ENCODE peak calls at places on chromosomes 13 and 19, in seven cellular contexts. B is stomach, A is HCT116, Z is aorta, D is esophagus squamous epithelium, E is mucosa of descending colon, K is spleen. C is an unnamed sample. For H3K4me1, the result is how much of the 10 kb centered on the place peaks cover.

GRCh38 chr13:62360609-62361008 is 945.0 kb upstream of the PCDH20 start:
- DNase-seq in Z (no peak), K (no peak), B (no peak), D (no peak), E (no peak), A (no peak), C (no peak)

GRCh38 chr13:89205856-89206255 is 1534.7 kb downstream of the SLITRK5 start:
- DNase-seq in D (no peak), A (no peak), Z (no peak), K (no peak), E (no peak), B (no peak), C (no peak)

GRCh38 chr19:49949735-49950589 is 11.0 kb downstream of the SIGLEC11 start:
- DNase-seq in D (no peak), B (no peak), E (peak), K (peak), Z (peak), A (no peak), C (no peak)

GRCh38 chr19:34332027-34332786 is 32.8 kb upstream of the GPI start:
- DNase-seq in B (no peak), Z (no peak), A (no peak), K (no peak), D (no peak), E (no peak), C (no peak)

GRCh38 chr13:79736356-79736755 is 255.4 kb downstream of the NDFIP2 start:
- DNase-seq in K (no peak), Z (no peak), A (no peak), D (no peak), B (no peak), E (no peak), C (no peak)

GRCh38 chr19:6481541-6482342 is at the start of gene DENND1C:
- DNase-seq in K (peak), D (peak), E (peak), B (peak), Z (peak), A (no peak), C (no peak)

GRCh38 chr19:7293795-7294570 is at the start of gene INSR:
- DNase-seq in K (peak), Z (peak), B (peak), A (peak), D (peak), E (peak), C (peak)

GRCh38 chr13:54241719-54242118 is 1213.1 kb downstream of the OLFM4 start:
- DNase-seq in E (no peak), K (no peak), A (no peak), Z (no peak), D (no peak), B (no peak), C (no peak)

GRCh38 chr19:47241919-47242644 is 11.1 kb upstream of the BBC3 start:
- DNase-seq in D (no peak), Z (no peak), A (no peak), B (no peak), K (no peak), E (no peak), C (no peak)

GRCh38 chr13:38905861-38906260 is 84.8 kb downstream of the STOML3 start:
- DNase-seq in B (no peak), K (no peak), D (no peak), Z (no peak), A (no peak), E (no peak), C (peak)

GRCh38 chr13:35393886-35394285 is 82.6 kb downstream of the MAB21L1 start:
- DNase-seq in B (no peak), E (no peak), A (no peak), K (no peak), Z (no peak), D (no peak), C (no peak)

GRCh38 chr13:102277286-102277685 is 124.6 kb downstream of the FGF14 start:
- DNase-seq in K (no peak), D (no peak), B (no peak), E (no peak), Z (peak), A (no peak), C (no peak)

GRCh38 chr13:47220453-47221150 is 323.7 kb upstream of the HTR2A start:
- DNase-seq in K (no peak), B (no peak), D (no peak), A (no peak), E (no peak), Z (no peak), C (no peak)

GRCh38 chr19:44955500-44956439 is 590 bp downstream of the CLPTM1 start:
- DNase-seq in Z (no peak), A (no peak), K (no peak), B (no peak), E (no peak), D (no peak), C (no peak)

GRCh38 chr19:1472227-1473055 is 6.6 kb downstream of the C19orf25 start:
- DNase-seq in K (no peak), D (no peak), B (no peak), E (no peak), A (no peak), Z (no peak), C (no peak)

GRCh38 chr19:29896790-29897189 is 45.2 kb upstream of the URI1 start:
- DNase-seq in E (no peak), B (no peak), A (no peak), Z (no peak), K (no peak), D (no peak), C (no peak)

GRCh38 chr19:50896591-50897190 is 14.5 kb downstream of the KLK4 start:
- DNase-seq in Z (no peak), B (no peak), E (no peak), K (peak), D (no peak), A (peak), C (peak)

GRCh38 chr19:741506-742131 is 9.3 kb upstream of the MISP start:
- DNase-seq in Z (no peak), A (no peak), D (no peak), B (no peak), E (no peak), K (no peak), C (no peak)

GRCh38 chr13:108448891-108449290 is 179.4 kb downstream of the TNFSF13B start:
- DNase-seq in E (no peak), A (no peak), Z (no peak), D (no peak), B (no peak), K (no peak), C (no peak)

GRCh38 chr13:110158201-110158600 is 148.8 kb downstream of the COL4A1 start:
- DNase-seq in B (no peak), Z (no peak), D (no peak), E (no peak), A (no peak), K (no peak), C (no peak)

GRCh38 chr19:22735911-22736645 is 47.9 kb downstream of the ZNF99 start:
- DNase-seq in D (no peak), E (no peak), K (no peak), A (no peak), B (no peak), Z (no peak), C (no peak)

GRCh38 chr13:46184277-46184699 is 2.3 kb upstream of the LCP1 start:
- DNase-seq in E (peak), A (peak), D (no peak), K (peak), B (peak), Z (peak), C (no peak)

GRCh38 chr19:48665786-48666185 is 7.0 kb downstream of the NTN5 start:
- DNase-seq in B (no peak), E (no peak), D (no peak), Z (no peak), A (no peak), K (no peak), C (no peak)

GRCh38 chr13:35140321-35140720 is 198.3 kb downstream of the NBEA start:
- DNase-seq in E (no peak), Z (no peak), A (no peak), K (no peak), B (no peak), D (no peak), C (no peak)

GRCh38 chr13:45301263-45301662 is 39.7 kb downstream of the TPT1 start:
- DNase-seq in B (no peak), E (no peak), Z (no peak), D (no peak), K (no peak), A (no peak), C (no peak)

GRCh38 chr19:54473983-54474382 is 887 bp upstream of the CDC42EP5 start:
- DNase-seq in E (peak), B (no peak), A (no peak), Z (no peak), K (peak), D (no peak), C (no peak)

GRCh38 chr13:113564331-113565023 is 20.1 kb upstream of the TFDP1 start:
- DNase-seq in K (peak), Z (no peak), D (no peak), B (peak), A (no peak), E (no peak), C (no peak)

GRCh38 chr19:6095760-6096159 is 14.5 kb downstream of the RFX2 start:
- DNase-seq in K (no peak), E (no peak), Z (no peak), B (no peak), D (no peak), A (no peak), C (no peak)

GRCh38 chr13:21957833-21958232 is 287.0 kb downstream of the FGF9 start:
- DNase-seq in D (no peak), K (no peak), Z (no peak), A (no peak), E (no peak), B (no peak), C (no peak)

GRCh38 chr13:73521970-73522549 is 463.3 kb downstream of the KLF5 start:
- DNase-seq in D (no peak), B (no peak), K (no peak), Z (no peak), A (no peak), E (no peak), C (no peak)

GRCh38 chr13:37168151-37168550 is 62.7 kb upstream of the CSNK1A1L start:
- DNase-seq in E (no peak), B (no peak), Z (no peak), A (no peak), D (no peak), K (no peak), C (no peak)

GRCh38 chr19:35023428-35023827 is 6.8 kb upstream of the SCN1B start:
- DNase-seq in D (no peak), Z (no peak), B (no peak), K (no peak), E (no peak), A (no peak), C (no peak)

GRCh38 chr13:42239644-42240043 is 32.3 kb upstream of the AKAP11 start:
- DNase-seq in E (no peak), B (no peak), A (no peak), D (no peak), Z (no peak), K (no peak), C (no peak)

GRCh38 chr13:31706105-31706504 is 33.2 kb upstream of the RXFP2 start:
- DNase-seq in E (no peak), K (no peak), A (no peak), Z (no peak), B (peak), D (no peak), C (no peak)
- H3K4me3 ChIP-seq in E (no peak), K (no peak), A (no peak), Z (no peak), B (no peak), D (no peak), C (no peak)

GRCh38 chr13:97337985-97338384 is 96.0 kb upstream of the RAP2A start:
- DNase-seq in K (no peak), B (no peak), D (no peak), E (no peak), A (no peak), Z (no peak), C (no peak)
- H3K4me1 ChIP-seq in K (under half), B (half or more), D (half or more), E (under half), A (under half), Z (under half), C (under half)

GRCh38 chr19:39968789-39969188 is 2.2 kb upstream of the PSMC4 start:
- DNase-seq in E (peak), A (no peak), K (no peak), D (no peak), B (peak), Z (no peak), C (no peak)

GRCh38 chr19:39970674-39971379 is at the start of gene PSMC4:
- DNase-seq in B (peak), E (peak), A (peak), Z (peak), D (peak), K (peak), C (peak)

GRCh38 chr19:39970424-39970673 is 616 bp upstream of the PSMC4 start:
- DNase-seq in D (no peak), A (no peak), E (no peak), B (no peak), Z (no peak), K (no peak), C (no peak)

GRCh38 chr19:39969681-39970423 is 1.1 kb upstream of the PSMC4 start:
- DNase-seq in K (peak), E (no peak), B (peak), A (no peak), D (no peak), Z (no peak), C (no peak)

DNA sequence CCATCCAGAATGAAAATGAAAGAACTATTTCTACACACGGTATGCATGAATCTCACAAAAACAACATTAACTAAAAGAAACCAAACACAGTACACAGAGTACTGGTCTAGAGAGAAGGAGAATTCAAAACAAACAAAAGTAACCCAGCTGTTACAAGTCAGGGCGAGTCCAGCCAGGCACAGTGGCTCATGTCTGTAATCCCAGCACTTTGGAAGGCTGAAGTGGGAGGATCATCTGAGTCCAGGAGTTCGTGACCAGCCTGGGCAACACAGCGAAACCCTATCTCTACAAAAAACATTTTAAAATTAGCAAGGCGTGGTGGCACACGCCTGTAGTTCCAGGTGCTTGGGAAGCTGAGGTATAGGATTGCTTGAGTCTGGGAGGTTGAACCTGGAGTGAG is 1.7 kb upstream of the PSMC4 start:
- DNase-seq in E (no peak), A (no peak), K (no peak), Z (no peak), D (no peak), B (peak), C (no peak)
- H3K4me3 ChIP-seq in E (no peak), A (peak), K (no peak), Z (no peak), D (peak), B (no peak), C (no peak)

DNA sequence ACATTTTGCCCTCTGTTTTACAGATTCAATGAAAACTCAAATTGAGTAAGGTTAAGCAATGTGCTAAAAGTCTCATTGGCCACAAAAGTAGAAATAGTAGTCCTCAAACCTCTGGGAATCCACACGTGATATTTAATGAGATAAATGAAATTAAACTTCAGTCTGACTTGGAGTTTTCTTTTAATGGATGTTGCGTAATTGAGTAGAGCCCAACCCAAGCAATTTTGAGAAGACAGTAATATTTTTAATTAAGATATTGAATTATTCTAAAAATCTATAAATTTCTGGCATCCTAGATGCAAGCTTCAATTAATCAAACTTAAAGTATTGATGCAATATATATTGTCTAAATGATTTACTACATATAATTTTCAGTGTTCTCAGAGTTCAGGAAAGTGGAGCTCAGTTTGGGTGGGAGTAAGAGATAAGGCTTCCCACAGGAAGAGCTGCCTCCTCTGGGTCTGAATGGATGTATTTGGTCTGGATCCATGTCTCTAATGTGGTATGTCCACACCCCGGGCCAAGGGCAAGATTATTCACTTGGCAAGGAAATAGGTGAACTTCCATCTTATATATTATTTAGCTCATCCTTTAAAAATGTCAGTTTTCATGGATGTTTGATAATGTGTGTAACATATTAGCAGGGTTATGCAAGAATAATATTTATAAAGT is 6.9 kb downstream of the MBNL2 start:
- DNase-seq in E (no peak), D (no peak), K (no peak), B (no peak), A (no peak), Z (no peak), C (no peak)
- H3K4me1 ChIP-seq in E (under half), D (half or more), K (under half), B (half or more), A (under half), Z (under half), C (under half)

DNA sequence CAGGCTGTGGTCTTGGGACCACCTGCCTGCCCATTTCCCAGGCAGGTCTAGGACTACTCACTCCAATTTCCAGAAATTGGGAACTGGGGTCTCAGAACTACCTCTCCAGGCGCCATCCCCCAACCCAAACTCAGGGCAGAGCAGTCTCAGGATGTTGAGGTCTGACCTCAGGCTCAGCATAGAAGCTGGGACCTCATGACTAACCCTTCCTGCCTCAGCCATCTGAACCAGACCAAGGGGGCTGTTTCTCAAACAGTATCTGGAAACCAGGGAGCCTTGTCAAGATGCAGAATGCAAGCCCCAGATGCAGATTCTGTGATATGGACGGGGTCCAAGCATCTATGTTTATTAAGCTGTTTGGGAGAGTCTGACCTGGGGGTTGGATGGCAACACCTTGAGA is 1.3 kb downstream of the FBXW9 start:
- DNase-seq in E (no peak), Z (no peak), K (no peak), D (no peak), B (no peak), A (no peak), C (no peak)
- H3K4me3 ChIP-seq in E (no peak), Z (no peak), K (no peak), D (no peak), B (no peak), A (peak), C (no peak)

DNA sequence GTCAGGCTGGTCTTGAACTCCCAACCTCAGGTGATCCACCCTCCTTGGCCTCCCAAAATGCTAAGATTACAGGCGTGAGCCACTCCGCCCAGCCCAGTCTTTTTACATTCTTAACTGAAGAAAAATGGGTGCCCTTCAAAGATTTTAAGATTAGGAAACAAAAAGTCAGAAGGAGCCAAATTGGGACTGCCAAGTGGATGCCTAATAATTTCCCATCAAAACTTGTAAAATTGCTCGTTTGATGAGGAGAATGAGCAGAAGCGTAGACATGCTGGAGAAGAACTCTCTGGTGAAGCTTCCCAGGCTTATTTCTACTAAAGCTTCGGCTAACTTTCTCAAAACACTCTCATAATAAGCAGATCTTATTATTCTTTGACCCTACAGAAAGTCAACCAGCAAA is 31.3 kb downstream of the NUMBL start:
- DNase-seq in K (no peak), B (no peak), E (no peak), Z (no peak), A (no peak), D (no peak), C (no peak)
- H3K4me1 ChIP-seq in K (under half), B (under half), E (under half), Z (under half), A (under half), D (under half), C (under half)

C was measured in keratinocyte.